ENCODE peak calls at places on chromosomes 2 and 18, in ten cellular contexts. H is HTR-8/SVneo; I is HCEC 1CT; B is stimulated activated CD8-positive, alpha-beta memory T cell treated with anti-CD3 and anti-CD28 coated beads, Interleukin-7, amount 100 ng/mL, for 1 hour; C is stimulated activated naive CD4-positive, alpha-beta T cell; N is PC-9; K is stimulated activated CD4-positive, alpha-beta T cell treated with anti-CD3 and anti-CD28 coated beads, TNF-alpha, amount 100 ng/mL, for 48 hours; S is neural progenitor cell; R is MV-4-11; X is memory B cell. G is an unnamed sample.

GRCh38 chr2:189115126-189115525 is 64.4 kb downstream of the COL5A2 start:
- DNase-seq in H (no peak), I (peak), B (no peak), C (no peak), N (no peak), K (no peak), S (no peak), R (no peak), X (no peak), G (no peak)

GRCh38 chr2:660477-661214 is 16.6 kb downstream of the TMEM18 start:
- DNase-seq in H (no peak), I (no peak), B (no peak), C (no peak), N (no peak), K (no peak), S (peak), R (no peak), X (no peak), G (peak)

GRCh38 chr18:14768241-14768640 is 20.3 kb downstream of the ANKRD30B start:
- DNase-seq in H (no peak), I (no peak), B (no peak), C (no peak), N (no peak), K (no peak), S (no peak), R (no peak), X (no peak), G (no peak)

GRCh38 chr2:231429916-231430315 is 34.4 kb downstream of the NCL start:
- DNase-seq in H (no peak), I (no peak), B (no peak), C (no peak), N (no peak), K (no peak), S (no peak), R (no peak), X (no peak), G (no peak)

GRCh38 chr18:25672490-25672889 is 320.5 kb upstream of the ZNF521 start:
- DNase-seq in H (no peak), I (no peak), B (no peak), C (no peak), N (no peak), K (no peak), S (peak), R (no peak), X (no peak), G (peak)

GRCh38 chr18:2337552-2338141 is 233.7 kb downstream of the METTL4 start:
- DNase-seq in H (no peak), I (peak), B (no peak), C (peak), N (no peak), K (peak), S (peak), R (no peak), X (peak), G (no peak)

GRCh38 chr2:188414869-188415753 is 123.4 kb downstream of the GULP1 start:
- DNase-seq in H (peak), I (peak), B (no peak), C (no peak), N (no peak), K (no peak), S (no peak), R (no peak), X (no peak), G (no peak)

GRCh38 chr18:22282311-22283235 is 113.2 kb downstream of the GATA6 start:
- DNase-seq in H (peak), I (peak), B (no peak), C (no peak), N (peak), K (no peak), S (no peak), R (peak), X (no peak), G (peak)

GRCh38 chr2:239598732-239599090 is 197.9 kb upstream of the HDAC4 start:
- DNase-seq in H (no peak), I (no peak), B (no peak), C (no peak), N (no peak), K (no peak), S (no peak), R (no peak), X (no peak), G (peak)

GRCh38 chr18:79988925-79989361 is 580 bp upstream of the TXNL4A start:
- DNase-seq in H (no peak), I (peak), B (no peak), C (no peak), N (peak), K (no peak), S (peak), R (peak), X (no peak), G (peak)

GRCh38 chr2:221176666-221177065 is 395.4 kb downstream of the EPHA4 start:
- DNase-seq in H (no peak), I (no peak), B (no peak), C (no peak), N (no peak), K (no peak), S (no peak), R (no peak), X (no peak), G (no peak)

GRCh38 chr2:128409326-128410034 is 90.8 kb upstream of the HS6ST1 start:
- DNase-seq in H (no peak), I (no peak), B (no peak), C (no peak), N (no peak), K (no peak), S (no peak), R (no peak), X (no peak), G (no peak)

GRCh38 chr2:115119086-115119485 is 676.6 kb downstream of the DPP10 start:
- DNase-seq in H (no peak), I (no peak), B (no peak), C (no peak), N (no peak), K (no peak), S (no peak), R (no peak), X (no peak), G (no peak)

GRCh38 chr2:11839916-11840315 is 93.5 kb downstream of the LPIN1 start:
- DNase-seq in H (no peak), I (no peak), B (no peak), C (no peak), N (no peak), K (no peak), S (no peak), R (no peak), X (no peak), G (no peak)

GRCh38 chr2:240922234-240922981 is 16.3 kb downstream of the CROCC2 start:
- DNase-seq in H (no peak), I (no peak), B (no peak), C (no peak), N (no peak), K (no peak), S (no peak), R (no peak), X (peak), G (peak)

GRCh38 chr2:159755788-159756187 is 42.2 kb downstream of the CD302 start:
- DNase-seq in H (peak), I (peak), B (no peak), C (no peak), N (peak), K (peak), S (peak), R (no peak), X (no peak), G (no peak)

GRCh38 chr2:68466361-68466777 is 725 bp downstream of the FBXO48 start:
- DNase-seq in H (no peak), I (peak), B (no peak), C (peak), N (peak), K (peak), S (peak), R (peak), X (no peak), G (no peak)

GRCh38 chr2:155368934-155369333 is 670.4 kb downstream of the KCNJ3 start:
- DNase-seq in H (no peak), I (no peak), B (no peak), C (no peak), N (no peak), K (no peak), S (no peak), R (no peak), X (no peak), G (no peak)

GRCh38 chr2:27954261-27954673 is 63.7 kb downstream of the BABAM2 start:
- DNase-seq in H (no peak), I (peak), B (no peak), C (no peak), N (no peak), K (no peak), S (no peak), R (no peak), X (no peak), G (no peak)

GRCh38 chr2:74873678-74874640 is 40.0 kb downstream of the HK2 start:
- DNase-seq in H (no peak), I (no peak), B (no peak), C (no peak), N (no peak), K (no peak), S (no peak), R (no peak), X (no peak), G (no peak)

GRCh38 chr2:196435189-196435588 is 204.3 kb upstream of the CCDC150 start:
- DNase-seq in H (no peak), I (no peak), B (no peak), C (no peak), N (no peak), K (no peak), S (no peak), R (no peak), X (no peak), G (no peak)

GRCh38 chr2:9846554-9846953 is 3.3 kb downstream of the TAF1B start:
- DNase-seq in H (no peak), I (peak), B (no peak), C (no peak), N (peak), K (no peak), S (no peak), R (no peak), X (no peak), G (no peak)

GRCh38 chr18:48835745-48836191 is 115.0 kb downstream of the SMAD7 start:
- DNase-seq in H (no peak), I (no peak), B (no peak), C (no peak), N (no peak), K (no peak), S (no peak), R (no peak), X (no peak), G (no peak)

GRCh38 chr2:54632733-54633692 is 90.4 kb upstream of the EML6 start:
- DNase-seq in H (no peak), I (peak), B (no peak), C (no peak), N (no peak), K (no peak), S (no peak), R (no peak), X (no peak), G (no peak)

GRCh38 chr2:72984172-72984671 is 66.9 kb downstream of the EMX1 start:
- DNase-seq in H (no peak), I (no peak), B (no peak), C (no peak), N (no peak), K (no peak), S (no peak), R (no peak), X (no peak), G (no peak)

GRCh38 chr18:11809895-11810294 is 41.3 kb upstream of the CHMP1B start:
- DNase-seq in H (no peak), I (no peak), B (no peak), C (no peak), N (no peak), K (no peak), S (peak), R (no peak), X (no peak), G (peak)

GRCh38 chr2:121356058-121356640 is 71.1 kb upstream of the TFCP2L1 start:
- DNase-seq in H (peak), I (peak), B (no peak), C (no peak), N (peak), K (peak), S (peak), R (peak), X (no peak), G (peak)

GRCh38 chr2:73938761-73939352 is 12.2 kb downstream of the DGUOK start:
- DNase-seq in H (no peak), I (peak), B (no peak), C (peak), N (no peak), K (no peak), S (no peak), R (no peak), X (no peak), G (no peak)

GRCh38 chr18:30302181-30302580 is 740.4 kb downstream of the DSC3 start:
- DNase-seq in H (no peak), I (no peak), B (no peak), C (no peak), N (no peak), K (no peak), S (no peak), R (no peak), X (no peak), G (no peak)

GRCh38 chr2:85801871-85802270 is 48.1 kb downstream of the ATOH8 start:
- DNase-seq in H (no peak), I (no peak), B (no peak), C (no peak), N (no peak), K (no peak), S (no peak), R (no peak), X (no peak), G (no peak)

GRCh38 chr2:216985658-216986141 is 125.8 kb upstream of the TNP1 start:
- DNase-seq in H (no peak), I (no peak), B (no peak), C (no peak), N (no peak), K (no peak), S (peak), R (no peak), X (no peak), G (peak)

GRCh38 chr2:81987370-81987769 is 1682.8 kb upstream of the LRRTM1 start:
- DNase-seq in H (no peak), I (no peak), B (no peak), C (no peak), N (no peak), K (no peak), S (no peak), R (no peak), X (no peak), G (no peak)

GRCh38 chr2:150781142-150781541 is 293.7 kb upstream of the RND3 start:
- DNase-seq in H (no peak), I (no peak), B (no peak), C (no peak), N (no peak), K (no peak), S (no peak), R (no peak), X (no peak), G (no peak)

GRCh38 chr18:8703181-8703638 is 2.1 kb upstream of the MTCL1 start:
- DNase-seq in H (no peak), I (no peak), B (no peak), C (no peak), N (no peak), K (no peak), S (peak), R (no peak), X (no peak), G (no peak)

GRCh38 chr2:98412751-98413445 is 31.8 kb upstream of the INPP4A start:
- DNase-seq in H (peak), I (peak), B (peak), C (peak), N (peak), K (peak), S (peak), R (peak), X (peak), G (no peak)

GRCh38 chr2:238100049-238100820 is at the start of gene ESPNL:
- DNase-seq in H (no peak), I (no peak), B (no peak), C (no peak), N (no peak), K (no peak), S (no peak), R (peak), X (peak), G (no peak)